ENCODE peak calls at places on chromosomes 16 and 17, in four cellular contexts. J, D, F and V are unnamed samples.

GRCh38 chr17:82901356-82901755 is 61.5 kb upstream of the ZNF750 start:
- DNase-seq in J (no peak), D (no peak), F (no peak), V (no peak)

GRCh38 chr16:20611975-20612471 is 35.9 kb upstream of the ACSM2B start:
- DNase-seq in J (no peak), D (peak), F (no peak), V (no peak)

GRCh38 chr16:51592013-51592501 is 441.0 kb upstream of the SALL1 start:
- DNase-seq in J (no peak), D (peak), F (peak), V (no peak)

GRCh38 chr17:81685108-81685507 is 1.3 kb downstream of the HGS start:
- DNase-seq in J (no peak), D (no peak), F (peak), V (no peak)

GRCh38 chr17:16872836-16873653 is 98.9 kb downstream of the TNFRSF13B start:
- DNase-seq in J (no peak), D (peak), F (peak), V (no peak)

GRCh38 chr16:12900599-12901203 is 697 bp upstream of the SHISA9 start:
- DNase-seq in J (no peak), D (no peak), F (no peak), V (no peak)

GRCh38 chr16:14300631-14301149 is 229.6 kb downstream of the MRTFB start:
- DNase-seq in J (peak), D (peak), F (peak), V (no peak)

GRCh38 chr16:85327731-85328664 is 215.7 kb upstream of the CIBAR2 start:
- DNase-seq in J (no peak), D (peak), F (peak), V (peak)

GRCh38 chr17:74151551-74152315 is 51.7 kb upstream of the RPL38 start:
- DNase-seq in J (no peak), D (no peak), F (no peak), V (no peak)

GRCh38 chr16:19688396-19689024 is 29.5 kb downstream of the KNOP1 start:
- DNase-seq in J (no peak), D (no peak), F (no peak), V (no peak)